ENCODE peak calls at places on chromosomes 12 and 14, in eight cellular contexts. A is nephron progenitor cell; I is LoVo; V is posterior cingulate gyrus; G is stimulated activated CD4-positive, alpha-beta T cell treated with anti-CD3 and anti-CD28 coated beads, Interleukin-2, amount 100 ng/mL, for 48 hours; E is nucleus accumbens; X is neural crest cell; Q is naive thymus-derived CD4-positive, alpha-beta T cell. Y is an unnamed sample.
A peak's percentile ranks its signal among the peaks of the same experiment; 100 is the strongest.

GRCh38 chr12:52686063-52686462 is 5.9 kb upstream of the KRT1 start:
- DNase-seq in A (no peak), G (no peak), I (no peak), Q (no peak), X (no peak), E (no peak), V (no peak), Y (no peak)

GRCh38 chr12:63223128-63223527 is 72.1 kb upstream of the AVPR1A start:
- DNase-seq in A (no peak), X (no peak), Q (no peak), G (no peak), I (no peak), E (no peak), V (no peak), Y (no peak)

GRCh38 chr14:31955941-31956579 is 121.0 kb upstream of the ARHGAP5 start:
- DNase-seq in V (no peak), Q (no peak), X (no peak), I (no peak), G (no peak), E (no peak), A (no peak), Y (no peak)

GRCh38 chr12:92140919-92141536 is 4.6 kb downstream of the BTG1 start:
- DNase-seq in G (no peak), X (no peak), A (no peak), E (no peak), I (no peak), V (no peak), Q (no peak), Y (no peak)

GRCh38 chr14:50363734-50364113 is 33.0 kb downstream of the CDKL1 start:
- DNase-seq in V (no peak), A (no peak), G (peak; percentile 17), E (no peak), I (no peak), X (no peak), Q (peak; percentile 67), Y (no peak)

GRCh38 chr12:225012-225411 is 11.1 kb upstream of the SLC6A12 start:
- DNase-seq in G (no peak), A (no peak), I (no peak), E (no peak), Q (no peak), V (no peak), X (no peak), Y (no peak)

GRCh38 chr14:63650336-63650952 is 8.8 kb upstream of the WDR89 start:
- DNase-seq in E (peak; percentile 12), G (peak; percentile 17), X (no peak), A (no peak), Q (peak; percentile 91), I (no peak), V (peak; percentile 36), Y (no peak)

GRCh38 chr14:23285530-23286019 is 357 bp downstream of the HOMEZ start:
- DNase-seq in A (no peak), G (no peak), I (no peak), Q (no peak), X (no peak), V (no peak), E (no peak), Y (no peak)

GRCh38 chr12:47892819-47893218 is 12.0 kb downstream of the VDR start:
- DNase-seq in I (no peak), A (no peak), E (no peak), V (no peak), G (no peak), Q (no peak), X (no peak), Y (no peak)

GRCh38 chr12:88946377-88946997 is 366.2 kb upstream of the KITLG start:
- DNase-seq in X (no peak), A (no peak), I (peak; percentile 34), V (no peak), Q (no peak), G (no peak), E (no peak), Y (peak; percentile 69)

GRCh38 chr12:58547217-58547616 is 373.1 kb downstream of the LRIG3 start:
- DNase-seq in I (no peak), G (no peak), X (no peak), E (no peak), Q (no peak), A (no peak), V (no peak), Y (no peak)

GRCh38 chr12:30700216-30700900 is 4.7 kb upstream of the IPO8 start:
- DNase-seq in G (no peak), X (no peak), I (no peak), A (no peak), E (no peak), V (no peak), Q (no peak), Y (no peak)